ENCODE peak calls at places on chromosome 3, in nine cellular contexts. V, P, A, X, B, L, G, S and I are unnamed samples.

GRCh38 chr3:44109997-44110396 is 131.7 kb upstream of the TOPAZ1 start:
- DNase-seq in V (peak; percentile 52), P (no peak), A (no peak), X (no peak), B (no peak), L (no peak), G (no peak), S (no peak), I (no peak)

GRCh38 chr3:64353256-64353655 is 128.0 kb upstream of the PRICKLE2 start:
- DNase-seq in V (no peak), P (no peak), A (no peak), X (no peak), B (peak; percentile 84), L (no peak), G (no peak), S (no peak), I (peak; percentile 58)

GRCh38 chr3:191290311-191291025 is 38.7 kb upstream of the CCDC50 start:
- DNase-seq in V (no peak), P (no peak), A (no peak), X (no peak), B (peak; percentile 11), L (no peak), G (no peak), S (no peak), I (peak; percentile 30)

GRCh38 chr3:183937601-183938286 is 53.1 kb upstream of the PARL start:
- DNase-seq in V (no peak), P (no peak), A (no peak), X (no peak), B (no peak), L (no peak), G (no peak), S (no peak), I (no peak)

GRCh38 chr3:42032693-42033349 is 58.3 kb upstream of the TRAK1 start:
- DNase-seq in V (peak; percentile 91), P (peak; percentile 70), A (no peak), X (no peak), B (peak; percentile 99), L (peak; percentile 85), G (peak; percentile 96), S (peak; percentile 56), I (peak; percentile 98)

GRCh38 chr3:184733181-184733580 is 21.3 kb upstream of the MAGEF1 start:
- DNase-seq in V (no peak), P (no peak), A (no peak), X (no peak), B (no peak), L (no peak), G (no peak), S (no peak), I (no peak)

GRCh38 chr3:87359807-87360206 is 83.4 kb upstream of the POU1F1 start:
- DNase-seq in V (no peak), P (no peak), A (peak; percentile 44), X (no peak), B (no peak), L (no peak), G (no peak), S (no peak), I (no peak)

GRCh38 chr3:134754768-134755559 is 40.1 kb upstream of the EPHB1 start:
- DNase-seq in V (peak; percentile 67), P (no peak), A (peak; percentile 33), X (peak; percentile 22), B (peak; percentile 24), L (no peak), G (no peak), S (peak; percentile 46), I (peak; percentile 58)

GRCh38 chr3:193851416-193851815 is 258.4 kb downstream of the OPA1 start:
- DNase-seq in V (no peak), P (no peak), A (no peak), X (no peak), B (peak; percentile 45), L (no peak), G (no peak), S (no peak), I (no peak)

GRCh38 chr3:18968120-18968519 is 180.2 kb upstream of the KCNH8 start:
- DNase-seq in V (no peak), P (no peak), A (no peak), X (no peak), B (no peak), L (no peak), G (no peak), S (peak; percentile 29), I (no peak)

GRCh38 chr3:31472479-31473390 is 60.0 kb upstream of the STT3B start:
- DNase-seq in V (no peak), P (no peak), A (no peak), X (no peak), B (peak; percentile 3), L (peak; percentile 67), G (peak; percentile 88), S (no peak), I (peak; percentile 96)

GRCh38 chr3:158097571-158098553 is 8.4 kb downstream of the SHOX2 start:
- DNase-seq in V (no peak), P (peak; percentile 85), A (peak; percentile 85), X (peak; percentile 94), B (peak; percentile 35), L (peak; percentile 41), G (no peak), S (peak; percentile 83), I (peak; percentile 54)

GRCh38 chr3:195537995-195538394 is 5.1 kb downstream of the PPP1R2 start:
- DNase-seq in V (no peak), P (no peak), A (no peak), X (no peak), B (no peak), L (no peak), G (no peak), S (no peak), I (no peak)

GRCh38 chr3:154615451-154615850 is 185.5 kb upstream of the GPR149 start:
- DNase-seq in V (no peak), P (no peak), A (no peak), X (no peak), B (no peak), L (no peak), G (no peak), S (no peak), I (peak; percentile 0)

GRCh38 chr3:172355836-172356235 is 92.4 kb downstream of the GHSR start:
- DNase-seq in V (no peak), P (no peak), A (no peak), X (no peak), B (peak; percentile 93), L (peak; percentile 50), G (peak; percentile 87), S (no peak), I (peak; percentile 95)

GRCh38 chr3:151316267-151316991 is at the start of gene GPR87:
- DNase-seq in V (no peak), P (no peak), A (no peak), X (peak; percentile 35), B (no peak), L (peak; percentile 87), G (no peak), S (no peak), I (peak; percentile 45)

GRCh38 chr3:86969500-86970189 is 21.3 kb downstream of the VGLL3 start:
- DNase-seq in V (peak; percentile 27), P (no peak), A (peak; percentile 29), X (no peak), B (peak; percentile 68), L (no peak), G (no peak), S (peak; percentile 33), I (peak; percentile 74)

GRCh38 chr3:49655731-49656285 is 18.3 kb upstream of the APEH start:
- DNase-seq in V (no peak), P (no peak), A (no peak), X (no peak), B (no peak), L (no peak), G (no peak), S (no peak), I (no peak)

DNA sequence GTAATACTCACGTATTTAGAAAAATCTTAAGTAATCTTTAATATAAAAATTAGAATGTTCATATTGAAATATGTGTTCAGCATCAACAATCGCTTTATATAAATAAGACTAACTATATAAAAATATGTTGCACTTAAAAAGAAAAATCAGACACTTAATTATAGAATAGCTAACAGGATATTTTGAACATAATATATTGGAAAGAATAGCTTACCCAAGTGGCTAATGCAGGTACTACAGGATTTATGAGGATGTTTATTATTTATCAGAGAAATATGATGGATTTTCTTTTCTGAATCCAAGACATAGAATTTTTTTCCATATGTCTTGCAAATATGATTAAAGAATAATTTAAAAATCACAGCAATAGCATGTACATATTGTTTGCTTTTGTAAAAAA is 567.9 kb upstream of the GBE1 start:
- DNase-seq in V (no peak), P (no peak), A (no peak), X (no peak), B (no peak), L (no peak), G (no peak), S (no peak), I (peak; percentile 26)
- TF ChIP-seq CTCF in V (no peak), P (no peak), A (peak; percentile 23), X (no peak), B (no peak), L (peak; percentile 25), G (no peak), S (peak; percentile 3), I (peak; percentile 49)

GRCh38 chr3:181932039-181932438 is 220.3 kb downstream of the SOX2 start:
- DNase-seq in V (no peak), P (no peak), A (no peak), X (no peak), B (no peak), L (no peak), G (no peak), S (no peak), I (no peak)
- H3K4me3 ChIP-seq in V (no peak overlapping the region), P (no peak overlapping the region), A (no peak overlapping the region), X (no peak overlapping the region), B (no peak overlapping the region), L (no peak overlapping the region), G (no peak overlapping the region), S (no peak overlapping the region), I (no peak overlapping the region)

DNA sequence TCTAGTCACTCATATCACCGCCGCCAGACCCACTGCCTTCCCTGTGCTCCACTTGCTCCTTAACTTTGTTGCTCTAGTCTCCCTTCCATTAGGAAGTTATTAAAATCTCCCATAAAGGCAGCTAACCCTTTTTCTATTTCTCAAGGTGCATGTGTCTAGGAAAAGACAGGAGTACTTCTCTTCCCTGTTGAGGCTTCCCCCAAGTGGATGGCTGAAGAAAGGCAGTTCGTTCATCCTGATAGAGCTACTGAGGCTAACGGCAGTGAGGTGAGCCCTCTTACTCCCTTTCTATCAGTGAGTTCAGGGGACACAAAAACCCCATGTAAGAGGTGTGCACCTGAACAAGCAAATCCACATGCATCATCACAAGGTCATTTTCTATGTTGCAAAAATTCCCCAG is 397.8 kb downstream of the IGSF11 start:
- DNase-seq in V (no peak), P (no peak), A (no peak), X (no peak), B (no peak), L (no peak), G (no peak), S (no peak), I (no peak)
- TF ChIP-seq CTCF in V (peak; percentile 25), P (no peak), A (no peak), X (no peak), B (no peak), L (no peak), G (no peak), S (no peak), I (no peak)

GRCh38 chr3:121796970-121797369 is 37.9 kb downstream of the IQCB1 start:
- DNase-seq in V (no peak), P (no peak), A (no peak), X (no peak), B (no peak), L (no peak), G (no peak), S (no peak), I (peak; percentile 22)

GRCh38 chr3:121793078-121793477 is 41.8 kb downstream of the IQCB1 start:
- DNase-seq in V (no peak), P (no peak), A (no peak), X (no peak), B (no peak), L (no peak), G (no peak), S (no peak), I (no peak)

GRCh38 chr3:121794264-121794983 is 40.4 kb downstream of the IQCB1 start:
- DNase-seq in V (no peak), P (no peak), A (no peak), X (no peak), B (no peak), L (no peak), G (no peak), S (no peak), I (no peak)
- H3K4me3 ChIP-seq in V (no peak overlapping the region), P (no peak overlapping the region), A (no peak overlapping the region), X (no peak overlapping the region), B (no peak overlapping the region), L (no peak overlapping the region), G (no peak overlapping the region), S (no peak overlapping the region), I (no peak overlapping the region)